ENCODE peak calls at places on chromosomes 13 and 19, in five cellular contexts. One of them, this sample, is unnamed.

GRCh38 chr19:57210381-57210780 is 19.1 kb downstream of the ZNF264 start:
- DNase-seq in heart right ventricle: no peak
- DNase-seq in CD8-positive, alpha-beta memory T cell: no peak
- DNase-seq in ovary: no peak
- DNase-seq in tibial artery: no peak
- DNase-seq in this sample: no peak

GRCh38 chr19:46296722-46297431 is at the start of gene HIF3A:
- DNase-seq in heart right ventricle: peak; percentile 62
- DNase-seq in CD8-positive, alpha-beta memory T cell: no peak
- DNase-seq in ovary: peak; percentile 89
- DNase-seq in tibial artery: peak; percentile 78
- DNase-seq in this sample: no peak

GRCh38 chr13:51978836-51979556 is 32.3 kb downstream of the ATP7B start:
- DNase-seq in heart right ventricle: no peak
- DNase-seq in CD8-positive, alpha-beta memory T cell: no peak
- DNase-seq in ovary: no peak
- DNase-seq in tibial artery: no peak
- DNase-seq in this sample: no peak

GRCh38 chr19:19677579-19677978 is 8.9 kb downstream of the ZNF101 start:
- DNase-seq in heart right ventricle: no peak
- DNase-seq in CD8-positive, alpha-beta memory T cell: no peak
- DNase-seq in ovary: no peak
- DNase-seq in tibial artery: no peak
- DNase-seq in this sample: no peak

GRCh38 chr13:107203146-107203847 is 635.4 kb upstream of the ARGLU1 start:
- DNase-seq in heart right ventricle: peak; percentile 15
- DNase-seq in CD8-positive, alpha-beta memory T cell: no peak
- DNase-seq in ovary: no peak
- DNase-seq in tibial artery: no peak
- DNase-seq in this sample: no peak

GRCh38 chr19:35901854-35902661 is at the start of gene HCST:
- DNase-seq in heart right ventricle: no peak
- DNase-seq in CD8-positive, alpha-beta memory T cell: peak; percentile 79
- DNase-seq in ovary: no peak
- DNase-seq in tibial artery: no peak
- DNase-seq in this sample: peak; percentile 64

GRCh38 chr19:919157-920050 is 2.3 kb downstream of the KISS1R start:
- DNase-seq in heart right ventricle: no peak
- DNase-seq in CD8-positive, alpha-beta memory T cell: peak; percentile 44
- DNase-seq in ovary: no peak
- DNase-seq in tibial artery: no peak
- DNase-seq in this sample: no peak

GRCh38 chr19:11106477-11106876 is 17.2 kb downstream of the LDLR start:
- DNase-seq in heart right ventricle: peak; percentile 56
- DNase-seq in CD8-positive, alpha-beta memory T cell: no peak
- DNase-seq in ovary: no peak
- DNase-seq in tibial artery: no peak
- DNase-seq in this sample: no peak

GRCh38 chr19:4388171-4389063 is 11.9 kb downstream of the SH3GL1 start:
- DNase-seq in heart right ventricle: no peak
- DNase-seq in CD8-positive, alpha-beta memory T cell: no peak
- DNase-seq in ovary: no peak
- DNase-seq in tibial artery: no peak
- DNase-seq in this sample: no peak

GRCh38 chr13:66635526-66635925 is 594.6 kb downstream of the PCDH9 start:
- DNase-seq in heart right ventricle: no peak
- DNase-seq in CD8-positive, alpha-beta memory T cell: no peak
- DNase-seq in ovary: no peak
- DNase-seq in tibial artery: no peak
- DNase-seq in this sample: peak; percentile 96

GRCh38 chr19:50512112-50512998 is 1.4 kb downstream of the ASPDH start:
- DNase-seq in heart right ventricle: no peak
- DNase-seq in CD8-positive, alpha-beta memory T cell: no peak
- DNase-seq in ovary: no peak
- DNase-seq in tibial artery: no peak
- DNase-seq in this sample: no peak

GRCh38 chr13:52767949-52768516 is 28.4 kb upstream of the CNMD start:
- DNase-seq in heart right ventricle: no peak
- DNase-seq in CD8-positive, alpha-beta memory T cell: no peak
- DNase-seq in ovary: no peak
- DNase-seq in tibial artery: no peak
- DNase-seq in this sample: no peak

GRCh38 chr13:40026174-40026585 is 370.7 kb downstream of the COG6 start:
- DNase-seq in heart right ventricle: no peak
- DNase-seq in CD8-positive, alpha-beta memory T cell: peak; percentile 11
- DNase-seq in ovary: no peak
- DNase-seq in tibial artery: no peak
- DNase-seq in this sample: peak; percentile 75

GRCh38 chr13:51538626-51539179 is 45.6 kb upstream of the WDFY2 start:
- DNase-seq in heart right ventricle: no peak
- DNase-seq in CD8-positive, alpha-beta memory T cell: no peak
- DNase-seq in ovary: no peak
- DNase-seq in tibial artery: no peak
- DNase-seq in this sample: no peak

GRCh38 chr13:114319441-114319871 is 5.2 kb downstream of the CHAMP1 start:
- DNase-seq in heart right ventricle: no peak
- DNase-seq in CD8-positive, alpha-beta memory T cell: no peak
- DNase-seq in ovary: no peak
- DNase-seq in tibial artery: no peak
- DNase-seq in this sample: peak; percentile 85

GRCh38 chr13:94968757-94969086 is 256.4 kb upstream of the SOX21 start:
- DNase-seq in heart right ventricle: no peak
- DNase-seq in CD8-positive, alpha-beta memory T cell: no peak
- DNase-seq in ovary: no peak
- DNase-seq in tibial artery: no peak
- DNase-seq in this sample: no peak

GRCh38 chr13:77516342-77516789 is 19.1 kb upstream of the SCEL start:
- DNase-seq in heart right ventricle: no peak
- DNase-seq in CD8-positive, alpha-beta memory T cell: no peak
- DNase-seq in ovary: no peak
- DNase-seq in tibial artery: no peak
- DNase-seq in this sample: peak; percentile 67

GRCh38 chr13:106941779-106942178 is 373.8 kb upstream of the ARGLU1 start:
- DNase-seq in heart right ventricle: no peak
- DNase-seq in CD8-positive, alpha-beta memory T cell: no peak
- DNase-seq in ovary: no peak
- DNase-seq in tibial artery: no peak
- DNase-seq in this sample: no peak

GRCh38 chr13:39783051-39783450 is 127.6 kb downstream of the COG6 start:
- DNase-seq in heart right ventricle: no peak
- DNase-seq in CD8-positive, alpha-beta memory T cell: no peak
- DNase-seq in ovary: no peak
- DNase-seq in tibial artery: no peak
- DNase-seq in this sample: no peak

GRCh38 chr19:3821857-3822364 is 35.7 kb upstream of the MATK start:
- DNase-seq in heart right ventricle: peak; percentile 38
- DNase-seq in CD8-positive, alpha-beta memory T cell: peak; percentile 88
- DNase-seq in ovary: no peak
- DNase-seq in tibial artery: no peak
- DNase-seq in this sample: no peak

GRCh38 chr13:99778500-99778899 is 193.1 kb downstream of the ZIC5 start:
- DNase-seq in heart right ventricle: no peak
- DNase-seq in CD8-positive, alpha-beta memory T cell: no peak
- DNase-seq in ovary: no peak
- DNase-seq in tibial artery: no peak
- DNase-seq in this sample: no peak

GRCh38 chr19:45973564-45974338 is at the start of gene NOVA2:
- DNase-seq in heart right ventricle: peak; percentile 84
- DNase-seq in CD8-positive, alpha-beta memory T cell: no peak
- DNase-seq in ovary: no peak
- DNase-seq in tibial artery: peak; percentile 47
- DNase-seq in this sample: peak; percentile 64

DNA sequence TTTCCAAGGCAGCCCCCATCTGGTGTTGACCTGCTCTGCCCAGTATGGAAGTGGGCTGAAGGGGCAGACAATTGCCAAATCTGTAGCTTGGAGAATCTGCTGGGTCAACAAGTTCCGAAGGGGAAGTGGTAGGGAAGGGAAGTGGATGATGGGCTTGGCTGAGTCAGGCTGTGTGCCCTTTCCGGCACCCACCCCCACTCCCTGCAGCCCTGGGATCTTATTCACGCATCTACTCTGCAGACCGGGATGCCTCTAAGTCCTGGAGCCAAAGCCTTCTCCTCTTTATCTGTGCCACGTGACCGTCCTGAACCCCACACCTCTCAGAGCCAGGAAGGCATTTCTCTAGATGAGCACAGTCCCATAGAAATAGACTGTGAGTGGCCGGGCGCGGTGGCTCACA is 7.5 kb upstream of the C5AR2 start:
- DNase-seq in heart right ventricle: peak; percentile 44
- DNase-seq in CD8-positive, alpha-beta memory T cell: no peak
- DNase-seq in ovary: no peak
- DNase-seq in tibial artery: peak; percentile 60
- DNase-seq in this sample: no peak
- H3K27ac ChIP-seq in heart right ventricle: no peak overlapping the region
- H3K27ac ChIP-seq in CD8-positive, alpha-beta memory T cell: no peak overlapping the region
- H3K27ac ChIP-seq in ovary: no peak overlapping the region
- H3K27ac ChIP-seq in tibial artery: no peak overlapping the region
- H3K27ac ChIP-seq in this sample: no peak overlapping the region

DNA sequence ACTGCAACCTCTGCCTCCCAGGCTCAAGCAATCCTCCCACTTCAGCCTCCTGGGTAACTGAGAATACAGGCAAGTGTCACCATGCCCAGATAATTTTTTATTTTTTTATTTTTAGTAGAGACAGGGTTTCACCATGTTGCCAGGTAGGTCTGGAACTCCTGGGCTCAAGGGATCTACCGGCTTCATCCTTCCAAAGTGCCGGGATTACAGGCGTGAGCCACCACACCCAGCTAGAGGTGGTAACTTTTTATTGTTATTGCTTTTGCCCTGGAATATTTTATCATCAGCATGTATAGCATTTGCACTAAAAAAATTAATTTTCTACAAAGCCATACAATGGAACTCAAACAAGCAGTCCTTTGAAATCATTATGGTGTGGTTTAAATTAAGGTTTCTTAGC is 14.0 kb downstream of the HAUS8 start:
- DNase-seq in heart right ventricle: no peak
- DNase-seq in CD8-positive, alpha-beta memory T cell: no peak
- DNase-seq in ovary: no peak
- DNase-seq in tibial artery: no peak
- DNase-seq in this sample: no peak
- H3K27ac ChIP-seq in heart right ventricle: no peak overlapping the region
- H3K27ac ChIP-seq in CD8-positive, alpha-beta memory T cell: no peak overlapping the region
- H3K27ac ChIP-seq in ovary: no peak overlapping the region
- H3K27ac ChIP-seq in tibial artery: no peak overlapping the region
- H3K27ac ChIP-seq in this sample: no peak overlapping the region

DNA sequence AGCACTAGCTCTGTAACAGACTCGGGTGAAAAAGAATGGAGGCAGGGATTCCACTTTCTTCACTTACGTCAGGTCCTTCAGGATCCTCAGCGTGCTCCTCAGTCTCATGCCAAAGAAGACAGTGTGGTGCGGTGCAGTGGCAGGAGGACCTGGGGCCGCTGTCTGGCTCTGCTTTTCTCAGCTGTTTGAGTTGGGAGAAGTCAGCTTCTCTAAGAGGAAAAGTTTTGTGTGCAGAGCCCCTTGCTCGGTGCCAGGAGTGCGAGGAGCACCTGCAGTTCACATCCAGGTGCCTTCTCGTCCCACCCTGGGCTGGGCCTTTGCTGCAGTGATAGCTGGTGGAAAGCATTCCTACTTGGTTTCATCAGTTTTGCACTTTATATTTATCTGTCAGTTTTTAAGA is 77.9 kb upstream of the TEX29 start:
- DNase-seq in heart right ventricle: no peak
- DNase-seq in CD8-positive, alpha-beta memory T cell: no peak
- DNase-seq in ovary: no peak
- DNase-seq in tibial artery: no peak
- DNase-seq in this sample: no peak
- H3K27ac ChIP-seq in heart right ventricle: no peak overlapping the region
- H3K27ac ChIP-seq in CD8-positive, alpha-beta memory T cell: no peak overlapping the region
- H3K27ac ChIP-seq in ovary: no peak overlapping the region
- H3K27ac ChIP-seq in tibial artery: no peak overlapping the region
- H3K27ac ChIP-seq in this sample: no peak overlapping the region

GRCh38 chr13:25929816-25930215 is 122.0 kb downstream of the SHISA2 start:
- DNase-seq in heart right ventricle: no peak
- DNase-seq in CD8-positive, alpha-beta memory T cell: no peak
- DNase-seq in ovary: no peak
- DNase-seq in tibial artery: no peak
- DNase-seq in this sample: no peak
- H3K27ac ChIP-seq in heart right ventricle: no peak overlapping the region
- H3K27ac ChIP-seq in CD8-positive, alpha-beta memory T cell: no peak overlapping the region
- H3K27ac ChIP-seq in ovary: no peak overlapping the region
- H3K27ac ChIP-seq in tibial artery: no peak overlapping the region
- H3K27ac ChIP-seq in this sample: no peak overlapping the region